ENCODE peak calls at places on chromosomes 1 and 21, in seven cellular contexts. N is K562, E is esophagus muscularis mucosa, K is GM23248, I is pancreas, W is Karpas-422, S is upper lobe of left lung. A is an unnamed sample.
A peak's percentile ranks its signal among the peaks of the same experiment; 100 is the strongest.

GRCh38 chr1:182633657-182634281 is 29.6 kb upstream of the RGS16 start:
- DNase-seq in W (peak; percentile 93), E (no peak), N (no peak), S (no peak), I (no peak), K (no peak), A (no peak)

GRCh38 chr1:7047866-7048265 is 262.6 kb downstream of the CAMTA1 start:
- DNase-seq in N (no peak), K (no peak), I (no peak), S (no peak), W (no peak), E (no peak), A (no peak)

GRCh38 chr21:45335151-45335760 is 47.6 kb upstream of the POFUT2 start:
- DNase-seq in N (no peak), E (no peak), K (no peak), W (no peak), S (peak; percentile 28), I (peak; percentile 71), A (no peak)

GRCh38 chr1:29849038-29849750 is 612.9 kb downstream of the PTPRU start:
- DNase-seq in S (no peak), W (peak; percentile 88), I (no peak), K (peak; percentile 53), N (peak; percentile 56), E (no peak), A (no peak)

GRCh38 chr1:213176341-213176740 is 125.3 kb downstream of the RPS6KC1 start:
- DNase-seq in I (no peak), W (no peak), S (no peak), N (no peak), E (no peak), K (no peak), A (no peak)

GRCh38 chr1:171645553-171646336 is 6.7 kb downstream of the MYOC start:
- DNase-seq in K (peak; percentile 68), W (no peak), E (peak; percentile 93), N (no peak), S (no peak), I (no peak), A (peak; percentile 88)

GRCh38 chr1:2953688-2954285 is 67.5 kb upstream of the ACTRT2 start:
- DNase-seq in N (no peak), S (no peak), W (peak; percentile 58), K (no peak), E (no peak), I (no peak), A (no peak)

GRCh38 chr1:5903680-5904079 is 88.5 kb downstream of the NPHP4 start:
- DNase-seq in K (no peak), N (no peak), E (no peak), W (no peak), S (peak; percentile 44), I (no peak), A (no peak)

GRCh38 chr1:156655151-156655903 is 13.4 kb downstream of the BCAN start:
- DNase-seq in W (no peak), N (no peak), I (no peak), E (no peak), K (no peak), S (no peak), A (no peak)

GRCh38 chr1:164440222-164440621 is 118.8 kb upstream of the PBX1 start:
- DNase-seq in E (no peak), W (no peak), I (no peak), S (no peak), K (peak; percentile 41), N (no peak), A (no peak)

GRCh38 chr1:171220551-171221175 is 27.6 kb upstream of the FMO1 start:
- DNase-seq in I (no peak), E (no peak), W (no peak), N (no peak), S (peak; percentile 54), K (peak; percentile 3), A (no peak)

GRCh38 chr21:36385233-36385908 is at the start of gene CHAF1B:
- DNase-seq in S (peak; percentile 96), I (peak; percentile 91), N (peak; percentile 89), K (peak; percentile 91), E (no peak), W (peak; percentile 92), A (peak; percentile 83)

GRCh38 chr1:157390646-157391045 is 161.7 kb downstream of the FCRL5 start:
- DNase-seq in I (no peak), N (no peak), K (peak; percentile 75), S (no peak), W (no peak), E (peak; percentile 64), A (no peak)

GRCh38 chr1:227372662-227373061 is 54.4 kb upstream of the CDC42BPA start:
- DNase-seq in W (no peak), N (no peak), E (no peak), I (no peak), S (no peak), K (peak; percentile 68), A (no peak)

GRCh38 chr1:227544067-227544655 is 19.2 kb upstream of the ZNF678 start:
- DNase-seq in E (no peak), N (no peak), S (peak; percentile 56), W (no peak), K (no peak), I (peak; percentile 47), A (no peak)

GRCh38 chr1:206729050-206729449 is 41.5 kb upstream of the IL19 start:
- DNase-seq in W (no peak), K (no peak), I (no peak), N (no peak), E (no peak), S (no peak), A (no peak)

GRCh38 chr1:197093226-197093887 is 26.3 kb upstream of the F13B start:
- DNase-seq in N (no peak), I (no peak), K (no peak), S (no peak), E (no peak), W (no peak), A (no peak)

GRCh38 chr1:197092491-197093023 is 25.5 kb upstream of the F13B start:
- DNase-seq in N (no peak), W (peak; percentile 2), K (peak; percentile 12), I (no peak), S (no peak), E (no peak), A (no peak)

GRCh38 chr1:197099444-197099843 is 32.4 kb upstream of the F13B start:
- DNase-seq in N (no peak), W (no peak), S (no peak), I (no peak), K (no peak), E (no peak), A (no peak)

GRCh38 chr1:197100677-197101076 is 33.6 kb upstream of the F13B start:
- DNase-seq in E (no peak), N (no peak), K (no peak), S (no peak), I (no peak), W (no peak), A (no peak)

GRCh38 chr1:197096137-197096536 is 29.1 kb upstream of the F13B start:
- DNase-seq in S (no peak), K (no peak), I (no peak), N (peak; percentile 72), E (no peak), W (no peak), A (no peak)
- H3K36me3 ChIP-seq in S (no peaks in the 10 kb centered on the region), K (no peaks in the 10 kb centered on the region), I (no peaks in the 10 kb centered on the region), N (peaks cover 50% of the 10 kb centered on the region), E (no peaks in the 10 kb centered on the region), W (peaks cover 36% of the 10 kb centered on the region), A (no peaks in the 10 kb centered on the region)

GRCh38 chr1:244049969-244050834 is 881 bp upstream of the ZBTB18 start:
- DNase-seq in S (peak; percentile 37), W (peak; percentile 53), N (no peak), I (no peak), E (no peak), K (peak; percentile 33), A (no peak)

GRCh38 chr1:244046907-244047738 is 4.0 kb upstream of the ZBTB18 start:
- DNase-seq in W (no peak), N (peak; percentile 28), E (no peak), K (peak; percentile 58), I (no peak), S (no peak), A (no peak)

GRCh38 chr1:244049142-244049968 is 1.7 kb upstream of the ZBTB18 start:
- DNase-seq in W (peak; percentile 54), E (no peak), K (peak; percentile 60), I (peak; percentile 86), N (peak; percentile 28), S (peak; percentile 91), A (peak; percentile 51)

GRCh38 chr1:244047739-244048565 is 3.1 kb upstream of the ZBTB18 start:
- DNase-seq in E (peak; percentile 99), W (peak; percentile 98), K (peak; percentile 99), I (peak; percentile 99), S (peak; percentile 98), N (peak; percentile 99), A (peak; percentile 100)

DNA sequence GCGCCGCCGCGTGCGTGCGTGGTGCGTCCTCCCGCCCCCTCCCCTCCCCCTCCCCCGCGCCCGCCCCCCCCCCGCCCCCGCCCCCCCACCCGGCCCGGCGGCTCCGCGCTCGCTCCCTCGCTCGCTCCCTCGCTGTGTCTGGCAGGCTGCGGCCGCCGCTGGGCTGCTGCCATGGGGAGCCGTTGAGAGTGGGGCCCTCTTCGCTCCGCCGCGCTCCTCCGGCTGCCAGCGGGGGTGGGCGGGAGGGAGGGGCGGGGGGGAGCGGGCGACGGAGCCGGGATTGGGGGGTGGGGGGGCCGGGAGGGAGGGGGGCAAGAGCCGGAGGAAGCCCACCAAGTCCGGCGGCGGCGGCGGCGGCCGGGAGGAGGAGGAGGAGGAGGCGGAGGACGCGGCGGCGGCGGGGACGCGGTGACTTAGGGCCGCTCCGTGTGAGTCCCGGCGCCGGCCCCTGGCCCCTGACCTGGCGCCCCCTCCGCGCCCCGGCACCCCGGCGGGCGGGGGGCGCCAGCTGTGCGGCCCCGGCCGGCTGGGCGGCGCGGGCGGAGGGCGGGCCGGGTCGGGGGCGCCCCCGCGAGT is 2.4 kb upstream of the ZBTB18 start:
- DNase-seq in S (peak; percentile 94), I (no peak), W (peak; percentile 54), E (no peak), K (no peak), N (no peak), A (peak; percentile 65)
- H3K4me1 ChIP-seq in S (peaks cover 40% of the 10 kb centered on the region), I (peaks cover 29% of the 10 kb centered on the region), W (peaks cover 41% of the 10 kb centered on the region), E (peaks cover 29% of the 10 kb centered on the region), K (peaks cover 21% of the 10 kb centered on the region), N (peaks cover 13% of the 10 kb centered on the region), A (peaks cover 34% of the 10 kb centered on the region)

DNA sequence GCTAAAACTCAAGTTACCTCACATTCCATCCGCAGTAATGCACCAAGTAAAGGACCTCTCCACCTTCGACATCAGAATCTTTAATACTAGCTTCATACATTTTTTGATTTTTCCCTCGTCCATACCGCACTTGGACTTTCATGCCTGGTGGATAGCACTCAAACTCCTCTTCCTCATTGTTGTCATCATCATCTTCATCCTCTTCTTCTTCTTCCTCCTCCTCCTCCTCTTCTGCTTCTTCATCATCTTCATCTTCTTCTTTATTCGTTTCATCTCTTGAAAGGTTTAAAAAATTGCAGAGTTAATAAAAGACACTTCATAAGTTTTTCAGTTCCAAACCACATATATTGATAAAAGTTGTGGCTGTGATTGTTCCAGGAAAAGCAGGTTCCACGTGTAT is 52.7 kb upstream of the RBM34 start:
- DNase-seq in E (no peak), K (no peak), W (no peak), I (no peak), S (no peak), N (no peak), A (no peak)
- H3K36me3 ChIP-seq in E (peaks cover 44% of the 10 kb centered on the region), K (peaks cover 24% of the 10 kb centered on the region), W (peaks cover 33% of the 10 kb centered on the region), I (peaks cover 23% of the 10 kb centered on the region), S (no peaks in the 10 kb centered on the region), N (peaks cover 53% of the 10 kb centered on the region), A (peaks cover 71% of the 10 kb centered on the region)

DNA sequence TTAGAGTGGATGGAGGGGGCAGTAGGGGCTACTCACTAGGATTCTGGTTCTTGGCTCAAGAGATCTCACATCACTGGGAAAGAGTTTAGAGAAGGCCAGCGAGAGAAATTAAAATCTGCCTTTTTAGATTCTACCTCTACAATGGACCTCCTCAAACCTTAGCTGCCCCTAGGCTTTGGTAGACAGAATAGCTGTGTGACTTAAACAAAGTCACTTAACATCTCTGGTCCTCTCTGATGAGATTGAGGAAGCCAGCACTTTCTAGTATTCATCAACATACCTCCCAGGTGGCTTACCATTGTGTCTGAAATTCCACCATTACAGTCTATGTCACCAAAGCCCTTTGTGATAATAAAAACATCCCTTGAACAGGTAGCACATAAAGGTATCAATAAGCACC is 18.7 kb downstream of the AADACL4 start:
- DNase-seq in N (no peak), W (no peak), K (no peak), E (no peak), I (no peak), S (no peak), A (no peak)
- H3K4me1 ChIP-seq in N (peaks cover 6% of the 10 kb centered on the region), W (no peaks in the 10 kb centered on the region), K (no peaks in the 10 kb centered on the region), E (no peaks in the 10 kb centered on the region), I (no peaks in the 10 kb centered on the region), S (peaks cover 5% of the 10 kb centered on the region), A (peaks cover 2% of the 10 kb centered on the region)